ENCODE peak calls at places on chromosomes 5 and 9, in five cellular contexts. C is HCT116, T is H1, W is GM12878, G is GM23338. Z is an unnamed sample.

GRCh38 chr9:110571801-110572490 is 7.6 kb downstream of the SVEP1 start:
- DNase-seq in G (no peak), W (no peak), C (no peak), T (no peak), Z (no peak)

GRCh38 chr5:150542933-150543445 is 35.1 kb downstream of the NDST1 start:
- DNase-seq in T (no peak), C (no peak), W (no peak), G (no peak), Z (no peak)

GRCh38 chr5:134934202-134934601 is 29.3 kb downstream of the PCBD2 start:
- DNase-seq in C (no peak), G (no peak), T (no peak), W (no peak), Z (no peak)

GRCh38 chr5:172740483-172741205 is 30.4 kb downstream of the DUSP1 start:
- DNase-seq in W (no peak), T (no peak), G (no peak), C (no peak), Z (no peak)

GRCh38 chr9:109047259-109047658 is 34.0 kb upstream of the CTNNAL1 start:
- DNase-seq in W (no peak), T (no peak), G (no peak), C (no peak), Z (no peak)

GRCh38 chr5:1430121-1430795 is 15.0 kb downstream of the SLC6A3 start:
- DNase-seq in W (no peak), C (no peak), G (no peak), T (no peak), Z (no peak)

GRCh38 chr5:120532835-120533234 is 68.7 kb downstream of the PRR16 start:
- DNase-seq in W (no peak), G (peak; percentile 85), C (peak; percentile 3), T (no peak), Z (no peak)

GRCh38 chr5:172364773-172365172 is 81.2 kb upstream of the UBTD2 start:
- DNase-seq in W (no peak), G (no peak), C (no peak), T (no peak), Z (no peak)

GRCh38 chr9:36924071-36924470 is 110.0 kb downstream of the PAX5 start:
- DNase-seq in W (peak; percentile 30), C (peak; percentile 87), T (no peak), G (no peak), Z (no peak)

GRCh38 chr5:142783601-142784291 is 13.6 kb downstream of the ARHGAP26 start:
- DNase-seq in T (no peak), G (no peak), C (no peak), W (peak; percentile 52), Z (no peak)

GRCh38 chr9:18707078-18707477 is 233.1 kb downstream of the ADAMTSL1 start:
- DNase-seq in T (no peak), G (no peak), W (no peak), C (no peak), Z (no peak)

GRCh38 chr5:81422671-81423070 is 28.7 kb upstream of the ACOT12 start:
- DNase-seq in W (no peak), C (no peak), G (no peak), T (no peak), Z (no peak)

GRCh38 chr5:164013077-164013670 is 507.8 kb downstream of the MAT2B start:
- DNase-seq in T (peak; percentile 41), W (peak; percentile 19), G (peak; percentile 89), C (peak; percentile 6), Z (peak; percentile 57)

GRCh38 chr9:37104183-37104889 is 16.0 kb upstream of the ZCCHC7 start:
- DNase-seq in T (no peak), W (no peak), C (no peak), G (no peak), Z (no peak)

GRCh38 chr5:56757077-56757476 is 58.3 kb upstream of the MAP3K1 start:
- DNase-seq in T (no peak), C (no peak), W (no peak), G (no peak), Z (no peak)

GRCh38 chr5:31232273-31232888 is 38.9 kb downstream of the CDH6 start:
- DNase-seq in T (peak; percentile 2), C (peak; percentile 7), W (no peak), G (peak; percentile 89), Z (peak; percentile 64)

GRCh38 chr5:55160493-55161209 is 680 bp downstream of the GPX8 start:
- DNase-seq in C (peak; percentile 63), W (no peak), G (peak; percentile 70), T (no peak), Z (peak; percentile 82)

GRCh38 chr9:91580136-91580535 is 156.5 kb upstream of the NFIL3 start:
- DNase-seq in C (no peak), T (no peak), W (no peak), G (peak; percentile 21), Z (no peak)

GRCh38 chr5:91443761-91444467 is 60.8 kb upstream of the ARRDC3 start:
- DNase-seq in C (no peak), G (no peak), T (no peak), W (no peak), Z (no peak)

GRCh38 chr5:43772601-43773031 is 169.6 kb downstream of the NNT start:
- DNase-seq in C (peak; percentile 44), T (no peak), G (no peak), W (no peak), Z (peak; percentile 99)

GRCh38 chr5:129664336-129664937 is 83.5 kb upstream of the MINAR2 start:
- DNase-seq in T (no peak), G (peak; percentile 65), C (peak; percentile 39), W (no peak), Z (peak; percentile 39)

GRCh38 chr9:37943329-37944265 is 39.7 kb upstream of the SLC25A51 start:
- DNase-seq in G (peak; percentile 36), W (no peak), T (no peak), C (peak; percentile 68), Z (no peak)

GRCh38 chr9:10867194-10867593 is 254.4 kb upstream of the PTPRD start:
- DNase-seq in G (no peak), C (no peak), W (no peak), T (no peak), Z (no peak)

GRCh38 chr9:132241840-132242620 is 80.2 kb downstream of the NTNG2 start:
- DNase-seq in G (peak; percentile 51), T (no peak), C (no peak), W (no peak), Z (no peak)

GRCh38 chr9:87115790-87116189 is 168.5 kb upstream of the GAS1 start:
- DNase-seq in W (no peak), G (no peak), T (no peak), C (no peak), Z (no peak)

GRCh38 chr9:126558051-126558665 is 55.6 kb upstream of the LMX1B start:
- DNase-seq in C (peak; percentile 39), W (peak; percentile 27), G (peak; percentile 80), T (peak; percentile 29), Z (no peak)

GRCh38 chr9:99059074-99059894 is 45.6 kb upstream of the TGFBR1 start:
- DNase-seq in C (no peak), W (peak; percentile 40), G (no peak), T (no peak), Z (no peak)

GRCh38 chr5:112338681-112339337 is 80.3 kb downstream of the EPB41L4A start:
- DNase-seq in T (no peak), C (no peak), G (no peak), W (no peak), Z (no peak)

GRCh38 chr5:173572431-173573125 is 43.9 kb downstream of the BOD1 start:
- DNase-seq in G (no peak), C (no peak), T (no peak), W (no peak), Z (no peak)

GRCh38 chr5:131185523-131186104 is 14.9 kb downstream of the LYRM7 start:
- DNase-seq in W (no peak), G (no peak), C (no peak), T (no peak), Z (no peak)

GRCh38 chr9:125472926-125473701 is 211.5 kb downstream of the GAPVD1 start:
- DNase-seq in W (no peak), C (no peak), T (no peak), G (peak; percentile 56), Z (no peak)

GRCh38 chr5:14208071-14209021 is 65.2 kb downstream of the TRIO start:
- DNase-seq in G (no peak), T (no peak), W (peak; percentile 86), C (no peak), Z (no peak)

GRCh38 chr9:110847661-110848060 is 179.1 kb downstream of the MUSK start:
- DNase-seq in G (no peak), T (no peak), C (no peak), W (no peak), Z (peak; percentile 55)

GRCh38 chr9:78680196-78680595 is 383.3 kb downstream of the PSAT1 start:
- DNase-seq in W (no peak), C (no peak), G (peak; percentile 13), T (no peak), Z (no peak)

GRCh38 chr5:42522783-42523182 is 99.5 kb downstream of the GHR start:
- DNase-seq in W (no peak), C (no peak), G (no peak), T (no peak), Z (no peak)

GRCh38 chr5:39428639-39429038 is 3.9 kb upstream of the DAB2 start:
- DNase-seq in C (no peak), T (no peak), W (no peak), G (no peak), Z (no peak)

GRCh38 chr9:73104342-73104741 is 47.3 kb upstream of the ANXA1 start:
- DNase-seq in G (no peak), C (no peak), T (no peak), W (no peak), Z (no peak)

DNA sequence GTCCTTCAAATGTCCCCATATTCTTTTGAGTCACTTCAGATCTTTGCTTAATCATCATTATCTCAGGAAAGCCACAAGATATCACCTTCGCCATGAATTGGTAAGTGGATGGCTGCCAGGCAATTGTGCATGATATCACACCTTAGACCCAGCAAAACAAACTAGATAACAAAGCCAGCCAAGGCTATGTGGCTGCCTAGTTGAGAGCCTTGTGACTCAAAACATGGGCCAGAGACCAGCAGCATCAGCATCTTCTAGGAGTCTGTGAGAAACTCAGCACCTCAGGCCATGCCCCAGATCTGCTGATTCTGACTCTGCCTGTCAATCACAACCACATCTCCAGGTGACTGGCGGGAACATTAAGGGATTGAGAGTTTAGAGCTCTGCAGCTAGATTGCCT is 82.8 kb downstream of the SLIT3 start:
- DNase-seq in T (no peak), G (no peak), C (no peak), W (no peak), Z (no peak)
- TF ChIP-seq POLR2AphosphoS5 in T (no peak), G (no peak), C (no peak), W (no peak), Z (no peak)

DNA sequence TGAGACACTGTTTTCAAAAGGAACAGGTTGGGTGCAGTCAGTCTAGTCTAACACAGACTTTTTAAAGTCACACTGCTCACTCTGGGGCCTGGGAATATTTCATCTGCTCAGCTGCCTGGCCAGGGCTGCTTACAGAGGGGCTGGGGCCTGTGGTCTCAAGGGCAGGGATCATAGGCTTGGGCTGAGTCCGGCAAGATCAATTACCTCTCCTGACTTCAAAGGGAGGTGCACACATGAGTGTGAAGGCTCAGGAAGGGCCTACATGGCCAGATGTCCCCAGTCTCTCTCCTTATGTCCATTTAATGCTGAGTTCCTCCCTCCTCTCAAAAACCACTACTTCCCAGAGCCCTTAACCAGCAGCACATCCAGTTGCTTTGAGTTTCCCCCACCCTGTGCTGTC is 247.2 kb downstream of the HSPA4 start:
- DNase-seq in W (no peak), G (no peak), T (no peak), C (no peak), Z (no peak)
- TF ChIP-seq EZH2 in W (no peak), G (no peak), T (no peak), C (no peak), Z (no peak)

GRCh38 chr5:114473541-114473940 is 111.7 kb downstream of the KCNN2 start:
- DNase-seq in W (no peak), G (no peak), C (no peak), T (no peak), Z (no peak)
- TF ChIP-seq POLR2AphosphoS5 in W (no peak), G (no peak), C (no peak), T (no peak), Z (no peak)

GRCh38 chr5:140108093-140109049 is 5.5 kb upstream of the PURA start:
- DNase-seq in C (no peak), G (peak; percentile 61), W (no peak), T (no peak), Z (no peak)
- TF ChIP-seq EZH2 in C (no peak), G (no peak), W (no peak), T (peak; percentile 69), Z (no peak)

Z was measured in SK-N-MC.